ENCODE peak calls at places on chromosomes 12 and 14, in nine cellular contexts. P is NCI-H510A, A is heart left ventricle, M is NCI-H446, U is uterus, K is SK-MEL-5, F is HepG2, X is caudate nucleus, V is GM04503. B is an unnamed sample.

GRCh38 chr12:76020281-76020680 is 11.3 kb downstream of the PHLDA1 start:
- DNase-seq in K (no peak), M (no peak), F (no peak), V (peak), P (no peak), U (no peak), A (no peak), X (no peak), B (no peak)

GRCh38 chr14:53285064-53285463 is 131.9 kb upstream of the DDHD1 start:
- DNase-seq in K (no peak), X (no peak), M (no peak), U (no peak), A (no peak), V (no peak), F (no peak), P (no peak), B (no peak)

GRCh38 chr12:53145383-53145782 is 35.1 kb upstream of the ZNF740 start:
- DNase-seq in K (no peak), M (no peak), V (peak), F (peak), U (no peak), A (no peak), P (no peak), X (no peak), B (no peak)

GRCh38 chr12:116498471-116498870 is 60.7 kb upstream of the MAP1LC3B2 start:
- DNase-seq in X (no peak), P (no peak), U (no peak), V (peak), F (no peak), A (no peak), M (no peak), K (no peak), B (no peak)

GRCh38 chr14:75660238-75660629 is 442 bp downstream of the ERG28 start:
- DNase-seq in A (no peak), V (no peak), F (no peak), P (no peak), X (no peak), M (no peak), U (no peak), K (no peak), B (no peak)

GRCh38 chr12:10030446-10030845 is at the start of gene CLEC9A:
- DNase-seq in P (no peak), X (no peak), M (no peak), A (no peak), F (no peak), K (no peak), U (no peak), V (no peak), B (no peak)

GRCh38 chr12:121860257-121860656 is 1.6 kb upstream of the HPD start:
- DNase-seq in P (no peak), F (peak), X (no peak), K (no peak), V (no peak), U (no peak), M (no peak), A (no peak), B (no peak)

GRCh38 chr14:105817971-105818711 is 291.8 kb downstream of the TMEM121 start:
- DNase-seq in A (no peak), K (no peak), M (no peak), V (no peak), P (no peak), F (no peak), U (no peak), X (no peak), B (no peak)

GRCh38 chr12:121023799-121024198 is 7.5 kb upstream of the C12orf43 start:
- DNase-seq in K (no peak), V (no peak), U (no peak), P (no peak), A (no peak), M (no peak), F (peak), X (no peak), B (no peak)

GRCh38 chr12:115070313-115070712 is 386.3 kb upstream of the TBX3 start:
- DNase-seq in V (no peak), P (no peak), K (no peak), M (no peak), U (no peak), F (no peak), A (no peak), X (no peak), B (no peak)

GRCh38 chr12:54306925-54307731 is 6.3 kb upstream of the NFE2 start:
- DNase-seq in F (peak), P (no peak), V (no peak), M (no peak), U (peak), X (no peak), K (peak), A (peak), B (no peak)

GRCh38 chr12:114321524-114321923 is 84.4 kb downstream of the TBX5 start:
- DNase-seq in P (no peak), A (no peak), V (no peak), X (no peak), F (no peak), K (peak), M (no peak), U (no peak), B (no peak)

GRCh38 chr12:113259499-113259953 is 38.3 kb downstream of the TPCN1 start:
- DNase-seq in M (peak), F (peak), V (peak), A (peak), P (peak), X (peak), K (peak), U (peak), B (peak)

GRCh38 chr14:36346052-36346451 is 25.6 kb upstream of the MBIP start:
- DNase-seq in A (no peak), P (peak), V (no peak), X (no peak), F (no peak), K (no peak), U (no peak), M (no peak), B (no peak)

B was measured in C1 segment of cervical spinal cord.